ENCODE peak calls at places on chromosomes 13 and 19, in eight cellular contexts. Y, H, W, E, X, O, P and C are unnamed samples.

GRCh38 chr13:93420206-93420605 is 193.6 kb downstream of the GPC6 start:
- DNase-seq in H (no peak), O (no peak), X (no peak), Y (no peak), E (no peak), W (no peak), P (no peak), C (no peak)

GRCh38 chr19:43532571-43532961 is 422 bp upstream of the ZNF575 start:
- DNase-seq in W (peak; percentile 71), Y (no peak), X (peak; percentile 73), P (no peak), H (no peak), E (peak; percentile 63), O (no peak), C (no peak)

GRCh38 chr19:17320435-17320834 is 11.1 kb downstream of the DDA1 start:
- DNase-seq in P (no peak), O (no peak), X (no peak), H (no peak), W (no peak), Y (no peak), E (no peak), C (no peak)

GRCh38 chr19:36771275-36772231 is 1.1 kb downstream of the ZNF850 start:
- DNase-seq in W (peak; percentile 70), X (peak; percentile 62), E (peak; percentile 69), P (peak; percentile 70), H (no peak), O (peak; percentile 87), Y (no peak), C (no peak)

GRCh38 chr19:29663861-29664752 is 1.2 kb upstream of the PLEKHF1 start:
- DNase-seq in O (peak; percentile 33), E (no peak), H (no peak), P (no peak), W (no peak), Y (no peak), X (no peak), C (no peak)

GRCh38 chr19:33998739-33999345 is 173.5 kb upstream of the LSM14A start:
- DNase-seq in P (no peak), H (no peak), X (no peak), O (no peak), E (no peak), Y (no peak), W (no peak), C (no peak)

GRCh38 chr13:66581691-66582090 is 648.4 kb downstream of the PCDH9 start:
- DNase-seq in H (no peak), X (no peak), W (no peak), Y (no peak), O (no peak), E (no peak), P (no peak), C (no peak)

GRCh38 chr13:71316964-71317363 is 550.0 kb downstream of the DACH1 start:
- DNase-seq in P (no peak), Y (no peak), W (no peak), X (no peak), H (no peak), E (no peak), O (no peak), C (no peak)

GRCh38 chr19:23792784-23793183 is 34.1 kb upstream of the ZNF681 start:
- DNase-seq in E (no peak), H (no peak), X (no peak), P (no peak), Y (no peak), O (no peak), W (no peak), C (no peak)

DNA sequence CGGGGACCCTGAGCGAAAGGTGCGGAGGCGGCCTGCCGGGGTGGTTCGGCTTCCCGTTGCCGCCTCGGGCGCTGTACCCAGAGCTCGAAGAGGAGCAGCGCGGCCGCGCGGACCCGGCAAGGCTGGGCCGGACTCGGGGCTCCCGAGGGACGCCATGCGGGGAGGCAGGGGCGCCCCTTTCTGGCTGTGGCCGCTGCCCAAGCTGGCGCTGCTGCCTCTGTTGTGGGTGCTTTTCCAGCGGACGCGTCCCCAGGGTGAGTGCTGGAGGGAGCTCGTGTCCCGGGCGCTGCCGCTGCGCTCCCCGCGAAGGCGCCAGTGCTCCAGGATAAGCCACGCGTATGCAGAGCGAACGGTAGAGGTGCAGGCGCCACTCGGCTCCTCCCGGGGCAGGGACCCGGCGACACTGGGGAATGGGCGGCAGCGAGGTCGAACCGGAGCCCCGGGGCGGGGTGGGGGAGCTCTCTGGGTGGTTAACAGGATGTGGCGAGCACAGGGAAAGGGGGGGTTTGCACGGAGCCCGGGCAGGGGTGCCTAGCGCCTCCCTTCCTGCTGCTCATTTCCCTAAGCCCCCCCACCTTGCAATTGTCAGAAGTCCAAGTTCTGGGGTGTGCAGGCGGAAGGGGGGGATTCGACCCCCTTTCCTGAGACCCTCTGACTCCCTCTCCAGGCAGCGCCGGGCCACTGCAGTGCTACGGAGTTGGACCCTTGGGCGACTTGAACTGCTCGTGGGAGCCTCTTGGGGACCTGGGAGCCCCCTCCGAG is at the start of gene IL27RA:
- DNase-seq in W (peak; percentile 85), E (peak; percentile 63), Y (peak; percentile 31), H (no peak), X (peak; percentile 64), P (peak; percentile 60), O (peak; percentile 31), C (no peak)
- TF ChIP-seq POLR2A in W (peak; percentile 51), E (peak; percentile 29), Y (peak; percentile 19), H (no peak), X (no peak), P (no peak), O (no peak), C (no peak)

DNA sequence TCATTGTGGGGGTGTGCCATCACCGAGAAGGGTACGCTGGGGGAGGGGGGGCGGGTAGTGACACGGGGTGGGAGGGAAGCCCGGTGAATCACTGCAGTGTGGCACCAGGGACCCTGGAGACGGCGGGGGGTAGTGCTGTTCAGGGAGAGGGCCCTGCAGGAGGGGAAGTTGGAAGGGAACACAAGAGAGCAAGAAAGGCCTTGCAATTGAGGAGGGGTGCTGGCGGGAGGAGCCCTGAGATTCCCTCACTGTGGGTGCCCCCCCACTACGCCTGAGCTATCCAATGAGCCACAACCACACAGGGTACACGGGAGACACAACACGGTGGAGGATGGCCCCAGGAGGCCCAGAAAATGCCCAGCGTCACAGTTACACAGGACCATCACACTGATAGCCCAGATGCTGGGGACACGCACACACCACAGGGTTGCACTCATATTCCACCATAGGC is 516 bp upstream of the ATP1A3 start:
- DNase-seq in P (no peak), H (no peak), E (no peak), W (no peak), X (no peak), O (no peak), Y (no peak), C (no peak)
- H3K4me3 ChIP-seq in P (no peak overlapping the region), H (peak overlapping the region; percentile 44), E (no peak overlapping the region), W (peak overlapping the region; percentile 58), X (peak overlapping the region; percentile 52), O (no peak overlapping the region), Y (peak overlapping the region; percentile 37), C (peak overlapping the region; percentile 69)

GRCh38 chr19:42152876-42153275 is 20.6 kb upstream of the POU2F2 start:
- DNase-seq in Y (no peak), E (no peak), W (no peak), P (no peak), X (no peak), O (no peak), H (no peak), C (no peak)

GRCh38 chr19:42156571-42156970 is 24.3 kb upstream of the POU2F2 start:
- DNase-seq in P (no peak), X (no peak), W (peak; percentile 14), H (no peak), O (no peak), Y (no peak), E (no peak), C (no peak)

GRCh38 chr19:42155796-42156195 is 23.6 kb upstream of the POU2F2 start:
- DNase-seq in W (peak; percentile 15), O (no peak), P (no peak), H (no peak), E (no peak), Y (no peak), X (no peak), C (no peak)

GRCh38 chr19:42153606-42154405 is 21.6 kb upstream of the POU2F2 start:
- DNase-seq in O (no peak), H (no peak), E (no peak), P (no peak), X (no peak), W (peak; percentile 14), Y (no peak), C (no peak)

DNA sequence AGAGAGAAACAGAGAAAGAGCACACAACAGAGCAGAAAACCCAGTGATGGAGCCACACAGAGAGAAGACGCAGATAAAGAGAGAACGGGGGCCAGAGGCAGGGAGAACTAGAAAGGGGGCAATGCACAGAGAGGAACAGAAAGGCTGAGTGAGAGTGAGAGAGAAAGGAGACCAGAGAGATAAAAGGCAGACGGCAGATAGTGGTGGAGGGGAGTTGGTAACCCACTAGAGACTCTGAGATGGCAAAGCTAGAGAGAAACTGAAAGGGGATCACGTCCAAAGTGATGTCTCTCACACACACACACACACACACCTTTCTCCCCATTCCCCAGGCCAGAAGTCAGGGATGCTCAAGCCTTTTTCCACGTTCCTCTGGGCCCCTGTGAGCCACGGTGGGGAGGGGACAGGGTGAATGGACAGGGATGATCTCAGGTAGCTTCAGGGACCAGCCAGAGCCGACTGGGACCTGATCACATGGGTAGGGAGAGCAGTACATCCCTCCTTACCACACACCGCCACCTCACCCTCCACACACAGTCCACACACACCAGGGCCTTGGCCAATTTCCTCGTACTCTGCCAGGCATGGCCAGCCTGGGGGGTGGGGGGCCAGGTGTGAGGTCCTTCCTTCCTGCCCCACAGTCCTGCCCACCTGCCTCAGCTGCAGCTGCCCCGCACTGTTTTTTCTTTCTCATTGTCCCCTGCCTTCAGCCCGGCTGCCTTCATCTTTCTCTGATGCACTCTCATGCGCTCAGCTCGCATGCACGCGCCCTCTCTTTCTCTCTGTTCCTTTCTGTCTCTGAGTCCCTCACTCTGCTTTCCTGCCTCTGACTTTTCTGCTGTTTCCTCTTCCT is 22.5 kb upstream of the POU2F2 start:
- DNase-seq in Y (no peak), P (no peak), E (no peak), O (no peak), H (no peak), W (peak; percentile 39), X (no peak), C (no peak)
- H3K27me3 ChIP-seq in Y (peaks cover 45% of the 10 kb centered on the region), P (no peaks in the 10 kb centered on the region), E (no peaks in the 10 kb centered on the region), O (peaks cover 93% of the 10 kb centered on the region), H (peaks cover 61% of the 10 kb centered on the region), W (peaks cover 62% of the 10 kb centered on the region), X (peaks cover 79% of the 10 kb centered on the region), C (no peaks in the 10 kb centered on the region)

GRCh38 chr19:57473646-57474045 is 3.7 kb downstream of the ZNF772 start:
- DNase-seq in O (no peak), H (no peak), X (no peak), W (no peak), E (no peak), Y (no peak), P (no peak), C (no peak)

DNA sequence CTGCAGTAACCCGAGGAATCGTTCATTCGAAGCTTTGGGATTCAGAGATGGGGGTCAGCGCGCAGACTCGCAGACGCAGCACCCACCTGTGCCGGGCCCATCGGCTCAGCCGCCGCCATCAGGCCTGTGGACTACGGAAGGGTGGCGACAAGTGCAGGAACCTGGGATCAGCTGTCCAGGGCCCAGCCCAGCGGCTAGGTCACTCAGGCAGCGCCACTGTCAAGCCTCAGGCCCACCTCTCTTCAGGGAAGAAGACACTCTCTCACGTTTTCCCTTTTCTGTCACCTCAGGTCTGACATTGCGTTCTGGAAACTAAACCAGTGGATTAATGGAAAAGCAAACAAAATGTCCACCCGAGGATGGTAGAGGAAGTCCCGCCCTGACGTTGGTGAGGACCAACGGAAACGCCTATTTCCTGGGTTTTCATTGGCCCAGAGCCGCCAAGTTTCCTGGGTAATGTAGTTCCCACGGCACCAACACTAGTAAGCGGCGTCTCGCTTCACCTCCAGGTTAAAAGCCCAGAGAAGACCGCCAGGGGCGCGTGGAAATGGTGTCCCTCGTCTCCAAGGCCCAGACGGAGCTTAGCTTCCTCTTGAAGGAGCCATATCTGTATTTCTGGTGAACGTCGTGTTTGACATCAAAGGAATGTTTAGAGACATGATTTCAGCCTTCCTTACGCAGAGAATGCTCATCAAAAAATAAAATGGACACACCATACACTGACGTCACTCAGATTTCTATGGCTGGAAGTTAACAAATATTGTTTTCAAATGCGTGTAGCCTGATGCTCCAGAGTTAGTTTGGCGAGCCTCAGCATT is at the start of gene ZNF772:
- DNase-seq in W (peak; percentile 89), E (peak; percentile 81), H (peak; percentile 90), O (peak; percentile 96), Y (peak; percentile 89), X (peak; percentile 91), P (peak; percentile 95), C (peak; percentile 31)
- TF ChIP-seq POLR2A in W (no peak), E (no peak), H (no peak), O (no peak), Y (no peak), X (no peak), P (no peak), C (no peak)